ENCODE peak calls at places on chromosomes 13 and 19, in ten cellular contexts. G is C1 segment of cervical spinal cord; C is HEK293T; B is stimulated activated CD4-positive, alpha-beta T cell treated with anti-CD3 and anti-CD28 coated beads, TNF-alpha, amount 100 ng/mL, for 4 hours; P is small intestine; V is NCI-H187; A is amniotic epithelial cell; M is left ventricle myocardium inferior; Q is ecto neural progenitor cell; H is NCI-H1092. O is an unnamed sample.

GRCh38 chr19:3580156-3580955 is 4.9 kb upstream of the GIPC3 start:
- DNase-seq in Q (no peak), C (no peak), B (no peak), V (no peak), A (peak), P (no peak), M (no peak), G (no peak), H (no peak), O (no peak)

GRCh38 chr13:44412341-44412935 is 38.8 kb downstream of the SERP2 start:
- DNase-seq in M (no peak), B (no peak), V (no peak), G (no peak), P (no peak), C (no peak), H (no peak), Q (no peak), A (peak), O (no peak)

GRCh38 chr13:45398862-45399261 is 19.3 kb downstream of the SLC25A30 start:
- DNase-seq in G (no peak), B (no peak), H (no peak), P (no peak), M (no peak), C (no peak), Q (no peak), A (no peak), V (no peak), O (no peak)

GRCh38 chr13:50995870-50996269 is 86.3 kb downstream of the RNASEH2B start:
- DNase-seq in C (no peak), Q (no peak), B (no peak), M (no peak), G (no peak), P (peak), A (no peak), H (no peak), V (no peak), O (no peak)

GRCh38 chr19:28424041-28424440 is 788.9 kb downstream of the UQCRFS1 start:
- DNase-seq in V (no peak), H (no peak), Q (no peak), M (no peak), C (no peak), G (no peak), P (no peak), A (no peak), B (no peak), O (peak)

GRCh38 chr19:41753159-41753558 is 2.2 kb upstream of the CEACAM6 start:
- DNase-seq in M (peak), H (no peak), G (peak), V (peak), P (peak), A (no peak), B (peak), Q (peak), C (peak), O (peak)

GRCh38 chr19:17555929-17556813 is 722 bp downstream of the COLGALT1 start:
- DNase-seq in G (peak), Q (peak), B (peak), V (no peak), C (no peak), M (peak), H (no peak), P (peak), A (peak), O (peak)

GRCh38 chr19:40578442-40578908 is 1.8 kb downstream of the SHKBP1 start:
- DNase-seq in C (peak), P (peak), M (no peak), H (no peak), G (no peak), A (peak), B (no peak), V (no peak), Q (no peak), O (peak)

GRCh38 chr13:114071441-114071840 is 61.0 kb downstream of the RASA3 start:
- DNase-seq in G (no peak), Q (peak), M (no peak), A (no peak), V (no peak), H (no peak), B (no peak), C (no peak), P (no peak), O (no peak)

GRCh38 chr19:33868076-33868735 is 71.5 kb downstream of the KCTD15 start:
- DNase-seq in P (no peak), A (no peak), V (no peak), C (no peak), H (no peak), G (no peak), B (no peak), M (no peak), Q (peak), O (peak)

GRCh38 chr19:46753420-46754155 is 7.3 kb upstream of the STRN4 start:
- DNase-seq in M (peak), G (no peak), H (peak), P (peak), A (no peak), B (no peak), C (peak), V (no peak), Q (peak), O (peak)

GRCh38 chr19:5339950-5340636 is 519 bp downstream of the PTPRS start:
- DNase-seq in B (no peak), G (peak), C (peak), V (no peak), A (no peak), Q (peak), H (no peak), M (no peak), P (no peak), O (no peak)

GRCh38 chr19:1446713-1447564 is 3.0 kb upstream of the APC2 start:
- DNase-seq in B (no peak), P (no peak), C (no peak), M (no peak), G (no peak), H (peak), V (no peak), Q (peak), A (no peak), O (no peak)

GRCh38 chr19:43452517-43453045 is 12.8 kb downstream of the LYPD3 start:
- DNase-seq in C (no peak), G (no peak), B (no peak), Q (no peak), H (no peak), A (no peak), V (no peak), M (no peak), P (no peak), O (no peak)

GRCh38 chr19:48290923-48291700 is 21.2 kb downstream of the ZNF114 start:
- DNase-seq in A (peak), G (peak), M (peak), C (peak), Q (peak), V (peak), H (peak), P (peak), B (peak), O (peak)

GRCh38 chr13:112928958-112929777 is 39.8 kb upstream of the MCF2L start:
- DNase-seq in G (no peak), P (peak), M (no peak), V (peak), A (peak), C (no peak), Q (no peak), B (no peak), H (peak), O (no peak)

GRCh38 chr13:56561327-56561726 is 579.4 kb upstream of the PRR20A start:
- DNase-seq in P (no peak), M (no peak), C (peak), V (no peak), Q (no peak), H (peak), G (no peak), B (no peak), A (no peak), O (no peak)

GRCh38 chr13:106602178-106602577 is 34.2 kb upstream of the ARGLU1 start:
- DNase-seq in Q (no peak), A (no peak), C (no peak), P (peak), B (no peak), H (peak), G (no peak), M (no peak), V (peak), O (no peak)

GRCh38 chr19:18436651-18437478 is 1.1 kb downstream of the ISYNA1 start:
- DNase-seq in V (no peak), B (no peak), H (peak), C (peak), Q (peak), M (peak), A (peak), P (peak), G (peak), O (peak)

GRCh38 chr19:45528149-45528743 is 21.0 kb downstream of the VASP start:
- DNase-seq in H (no peak), B (no peak), G (no peak), Q (peak), M (no peak), C (no peak), V (no peak), A (peak), P (peak), O (peak)

O was measured in ELF-1.